ENCODE peak calls at places on chromosomes 3 and 15, in ten cellular contexts. Z is WTC11, M is pancreas, W is GM12864, T is tibial nerve, Q is K562, R is suprapubic skin, G is cardiac fibroblast, P is Calu3, V is fibroblast of lung. E is an unnamed sample.

GRCh38 chr3:73029321-73029796 is 32.1 kb upstream of the EBLN2 start:
- DNase-seq in Z (no peak), M (no peak), W (no peak), T (peak), Q (no peak), R (no peak), G (peak), P (no peak), V (peak), E (no peak)

GRCh38 chr3:48129921-48130320 is 58.3 kb downstream of the CDC25A start:
- DNase-seq in Z (no peak), M (no peak), W (no peak), T (no peak), Q (no peak), R (no peak), G (no peak), P (no peak), V (peak), E (no peak)

GRCh38 chr3:195059006-195059350 is 212.0 kb downstream of the XXYLT1 start:
- DNase-seq in Z (no peak), M (no peak), W (no peak), T (no peak), Q (no peak), R (no peak), G (peak), P (no peak), V (no peak), E (no peak)

GRCh38 chr15:74402873-74403589 is 30.7 kb downstream of the SEMA7A start:
- DNase-seq in Z (no peak), M (no peak), W (no peak), T (no peak), Q (no peak), R (no peak), G (no peak), P (no peak), V (no peak), E (peak)

GRCh38 chr3:182917134-182917533 is 63.2 kb downstream of the DCUN1D1 start:
- DNase-seq in Z (no peak), M (no peak), W (no peak), T (no peak), Q (peak), R (no peak), G (no peak), P (no peak), V (no peak), E (no peak)

GRCh38 chr15:88741671-88742070 is 61.6 kb upstream of the ACAN start:
- DNase-seq in Z (no peak), M (no peak), W (no peak), T (no peak), Q (no peak), R (no peak), G (no peak), P (no peak), V (no peak), E (no peak)

GRCh38 chr3:108450444-108450843 is 60.0 kb downstream of the MYH15 start:
- DNase-seq in Z (no peak), M (no peak), W (no peak), T (no peak), Q (no peak), R (no peak), G (no peak), P (no peak), V (no peak), E (no peak)

GRCh38 chr3:113051827-113052226 is 61.0 kb downstream of the GTPBP8 start:
- DNase-seq in Z (no peak), M (no peak), W (no peak), T (peak), Q (no peak), R (no peak), G (peak), P (no peak), V (peak), E (no peak)

DNA sequence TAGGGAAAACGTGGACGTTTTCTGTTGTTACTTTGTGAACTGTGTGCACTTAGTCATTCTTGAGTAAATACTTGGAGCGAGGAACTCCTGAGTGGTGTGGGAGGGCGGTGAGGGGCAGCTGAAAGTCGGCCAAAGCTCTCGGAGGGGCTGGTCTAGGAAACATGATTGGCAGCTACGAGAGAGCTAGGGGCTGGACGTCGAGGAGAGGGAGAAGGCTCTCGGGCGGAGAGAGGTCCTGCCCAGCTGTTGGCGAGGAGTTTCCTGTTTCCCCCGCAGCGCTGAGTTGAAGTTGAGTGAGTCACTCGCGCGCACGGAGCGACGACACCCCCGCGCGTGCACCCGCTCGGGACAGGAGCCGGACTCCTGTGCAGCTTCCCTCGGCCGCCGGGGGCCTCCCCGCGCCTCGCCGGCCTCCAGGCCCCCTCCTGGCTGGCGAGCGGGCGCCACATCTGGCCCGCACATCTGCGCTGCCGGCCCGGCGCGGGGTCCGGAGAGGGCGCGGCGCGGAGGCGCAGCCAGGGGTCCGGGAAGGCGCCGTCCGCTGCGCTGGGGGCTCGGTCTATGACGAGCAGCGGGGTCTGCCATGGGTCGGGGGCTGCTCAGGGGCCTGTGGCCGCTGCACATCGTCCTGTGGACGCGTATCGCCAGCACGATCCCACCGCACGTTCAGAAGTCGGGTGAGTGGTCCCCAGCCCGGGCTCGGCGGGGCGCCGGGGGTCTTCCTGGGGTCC is at the start of gene TGFBR2:
- DNase-seq in Z (peak), M (peak), W (peak), T (peak), Q (no peak), R (peak), G (peak), P (peak), V (peak), E (peak)
- TF ChIP-seq CTCF in Z (no peak), M (no peak), W (no peak), T (peak), Q (no peak), R (peak), G (no peak), P (no peak), V (no peak), E (no peak)

GRCh38 chr3:49131040-49131439 is 1.8 kb downstream of the LAMB2 start:
- DNase-seq in Z (no peak), M (no peak), W (no peak), T (no peak), Q (no peak), R (no peak), G (no peak), P (no peak), V (no peak), E (no peak)

GRCh38 chr3:49131576-49131975 is 1.3 kb downstream of the LAMB2 start:
- DNase-seq in Z (no peak), M (no peak), W (no peak), T (no peak), Q (no peak), R (no peak), G (no peak), P (no peak), V (no peak), E (no peak)

GRCh38 chr3:49133226-49133951 is 539 bp upstream of the LAMB2 start:
- DNase-seq in Z (peak), M (peak), W (no peak), T (peak), Q (peak), R (peak), G (peak), P (peak), V (peak), E (no peak)

GRCh38 chr3:49132073-49132436 is 795 bp downstream of the LAMB2 start:
- DNase-seq in Z (no peak), M (no peak), W (no peak), T (no peak), Q (no peak), R (no peak), G (no peak), P (no peak), V (no peak), E (no peak)

DNA sequence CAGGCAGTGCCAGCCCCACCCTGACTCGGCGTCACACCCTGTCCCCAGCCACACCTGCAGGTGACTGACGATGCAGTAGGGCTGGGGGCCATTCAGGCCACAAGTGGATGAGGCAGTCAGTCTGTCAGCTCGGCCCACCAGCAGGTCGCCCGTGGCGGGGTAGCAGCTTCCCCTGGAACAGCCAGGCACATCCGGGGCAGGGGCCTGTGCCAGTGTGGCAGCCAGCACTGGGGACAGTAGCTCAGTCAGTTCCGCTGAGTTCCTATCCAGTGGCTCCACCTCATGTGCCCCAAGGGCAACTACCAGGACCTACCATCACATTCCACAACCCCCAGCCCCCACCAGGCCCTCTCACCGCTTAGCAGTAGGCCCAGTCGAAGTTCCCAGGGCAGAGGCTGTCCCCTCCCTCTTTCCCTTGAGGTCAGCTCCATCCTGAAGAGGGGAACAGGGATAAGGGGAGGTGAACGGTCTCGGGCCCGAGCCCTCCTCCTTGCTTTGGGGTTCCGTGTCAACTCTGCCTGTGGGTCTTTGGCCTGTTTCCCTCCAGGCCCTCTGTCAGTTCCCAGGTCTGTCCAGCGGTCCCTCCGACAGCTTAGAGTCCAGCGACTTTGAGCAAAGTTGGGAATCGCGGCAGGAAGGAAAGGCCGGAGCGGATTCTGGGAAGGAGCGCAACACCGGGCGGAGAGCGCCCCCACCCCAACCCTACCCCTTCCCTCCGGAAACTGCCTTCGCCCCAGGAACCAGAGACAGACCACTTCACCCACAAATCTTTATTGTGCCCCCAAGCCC is at the start of gene LAMB2:
- DNase-seq in Z (peak), M (no peak), W (no peak), T (peak), Q (peak), R (peak), G (peak), P (peak), V (peak), E (no peak)
- TF ChIP-seq CTCF in Z (no peak), M (no peak), W (no peak), T (no peak), Q (peak), R (no peak), G (no peak), P (no peak), V (no peak), E (no peak)

GRCh38 chr15:66587749-66588148 is 22.0 kb upstream of the LCTL start:
- DNase-seq in Z (no peak), M (no peak), W (no peak), T (no peak), Q (no peak), R (no peak), G (no peak), P (no peak), V (no peak), E (no peak)

GRCh38 chr15:66588971-66589370 is 23.2 kb upstream of the LCTL start:
- DNase-seq in Z (peak), M (no peak), W (no peak), T (no peak), Q (no peak), R (no peak), G (no peak), P (no peak), V (no peak), E (no peak)

GRCh38 chr15:66587020-66587419 is 21.2 kb upstream of the LCTL start:
- DNase-seq in Z (no peak), M (no peak), W (no peak), T (no peak), Q (no peak), R (no peak), G (no peak), P (no peak), V (no peak), E (no peak)

GRCh38 chr15:66590435-66590834 is 24.6 kb upstream of the LCTL start:
- DNase-seq in Z (no peak), M (no peak), W (no peak), T (no peak), Q (no peak), R (no peak), G (no peak), P (no peak), V (no peak), E (no peak)

GRCh38 chr15:66588537-66588936 is 22.7 kb upstream of the LCTL start:
- DNase-seq in Z (peak), M (no peak), W (no peak), T (no peak), Q (peak), R (no peak), G (no peak), P (no peak), V (no peak), E (no peak)
- TF ChIP-seq CTCF in Z (peak), M (no peak), W (peak), T (no peak), Q (peak), R (no peak), G (no peak), P (no peak), V (no peak), E (peak)

GRCh38 chr15:37103475-37104071 is 3.2 kb upstream of the MEIS2 start:
- DNase-seq in Z (no peak), M (no peak), W (no peak), T (no peak), Q (no peak), R (no peak), G (no peak), P (no peak), V (no peak), E (no peak)

GRCh38 chr15:37099321-37100108 is 834 bp downstream of the MEIS2 start:
- DNase-seq in Z (no peak), M (no peak), W (no peak), T (peak), Q (peak), R (no peak), G (no peak), P (no peak), V (peak), E (no peak)

GRCh38 chr15:37102315-37103021 is 2.1 kb upstream of the MEIS2 start:
- DNase-seq in Z (peak), M (no peak), W (no peak), T (no peak), Q (no peak), R (no peak), G (peak), P (peak), V (peak), E (no peak)

GRCh38 chr15:37100109-37100873 is at the start of gene MEIS2:
- DNase-seq in Z (peak), M (peak), W (peak), T (peak), Q (peak), R (peak), G (peak), P (peak), V (peak), E (peak)

GRCh38 chr15:37101634-37102314 is 1.4 kb upstream of the MEIS2 start:
- DNase-seq in Z (peak), M (peak), W (no peak), T (peak), Q (peak), R (peak), G (peak), P (peak), V (peak), E (peak)
- TF ChIP-seq CTCF in Z (no peak), M (no peak), W (no peak), T (no peak), Q (no peak), R (no peak), G (no peak), P (no peak), V (no peak), E (no peak)

GRCh38 chr3:100833483-100833882 is 124.2 kb downstream of the TFG start:
- DNase-seq in Z (no peak), M (no peak), W (no peak), T (no peak), Q (no peak), R (no peak), G (no peak), P (no peak), V (no peak), E (no peak)
- TF ChIP-seq CTCF in Z (no peak), M (no peak), W (no peak), T (no peak), Q (no peak), R (no peak), G (no peak), P (no peak), V (no peak), E (no peak)

GRCh38 chr3:61877359-61877770 is 316.0 kb downstream of the PTPRG start:
- DNase-seq in Z (no peak), M (no peak), W (no peak), T (no peak), Q (no peak), R (no peak), G (peak), P (peak), V (peak), E (peak)
- TF ChIP-seq CTCF in Z (no peak), M (no peak), W (peak), T (no peak), Q (peak), R (no peak), G (peak), P (no peak), V (no peak), E (no peak)

DNA sequence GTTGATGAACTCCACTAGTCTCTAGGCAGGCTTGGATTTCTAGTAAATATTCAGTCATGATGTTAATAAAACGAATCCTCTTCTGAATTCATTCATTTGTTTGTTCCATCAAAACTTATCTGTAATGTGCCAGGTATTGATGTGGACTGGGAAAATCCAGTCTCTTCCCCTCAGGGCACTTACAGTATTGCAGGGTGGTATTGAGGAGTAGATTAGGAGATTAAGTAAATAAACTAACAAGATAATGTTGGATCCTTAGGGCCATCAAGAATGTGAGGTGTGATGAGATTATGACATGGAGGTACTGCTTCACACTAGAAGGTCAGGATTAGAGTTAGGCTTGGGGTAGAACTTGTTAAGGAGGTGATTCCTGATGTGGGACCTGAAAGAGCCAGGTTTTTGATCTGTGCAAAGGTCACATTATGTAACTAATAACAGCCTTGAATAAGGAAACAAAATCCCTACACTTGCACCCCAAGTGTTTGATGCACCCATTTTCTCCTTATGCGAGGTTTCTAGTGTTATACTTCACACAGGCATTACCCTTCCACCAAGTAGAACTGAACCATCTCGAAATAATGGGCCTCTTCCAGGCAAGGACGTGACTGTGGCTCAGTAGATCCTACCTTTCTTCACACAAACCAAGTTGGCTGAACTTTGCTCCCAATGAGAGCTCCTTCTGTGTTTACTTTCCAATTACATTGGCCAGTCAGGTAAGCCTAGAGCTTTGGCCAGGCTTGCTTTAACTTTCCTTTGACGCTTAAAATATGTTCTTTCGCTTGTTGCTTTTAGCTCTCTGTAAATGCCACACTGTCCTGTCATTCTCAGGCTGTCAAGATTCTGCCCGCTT is 16.7 kb downstream of the MCTP2 start:
- DNase-seq in Z (no peak), M (no peak), W (no peak), T (no peak), Q (no peak), R (no peak), G (no peak), P (no peak), V (no peak), E (no peak)
- TF ChIP-seq CTCF in Z (no peak), M (no peak), W (peak), T (no peak), Q (no peak), R (no peak), G (no peak), P (no peak), V (no peak), E (no peak)

GRCh38 chr3:64360261-64360660 is 135.0 kb upstream of the PRICKLE2 start:
- DNase-seq in Z (no peak), M (no peak), W (no peak), T (no peak), Q (no peak), R (no peak), G (no peak), P (no peak), V (no peak), E (no peak)
- TF ChIP-seq CTCF in Z (no peak), M (no peak), W (no peak), T (no peak), Q (no peak), R (no peak), G (no peak), P (no peak), V (no peak), E (no peak)

DNA sequence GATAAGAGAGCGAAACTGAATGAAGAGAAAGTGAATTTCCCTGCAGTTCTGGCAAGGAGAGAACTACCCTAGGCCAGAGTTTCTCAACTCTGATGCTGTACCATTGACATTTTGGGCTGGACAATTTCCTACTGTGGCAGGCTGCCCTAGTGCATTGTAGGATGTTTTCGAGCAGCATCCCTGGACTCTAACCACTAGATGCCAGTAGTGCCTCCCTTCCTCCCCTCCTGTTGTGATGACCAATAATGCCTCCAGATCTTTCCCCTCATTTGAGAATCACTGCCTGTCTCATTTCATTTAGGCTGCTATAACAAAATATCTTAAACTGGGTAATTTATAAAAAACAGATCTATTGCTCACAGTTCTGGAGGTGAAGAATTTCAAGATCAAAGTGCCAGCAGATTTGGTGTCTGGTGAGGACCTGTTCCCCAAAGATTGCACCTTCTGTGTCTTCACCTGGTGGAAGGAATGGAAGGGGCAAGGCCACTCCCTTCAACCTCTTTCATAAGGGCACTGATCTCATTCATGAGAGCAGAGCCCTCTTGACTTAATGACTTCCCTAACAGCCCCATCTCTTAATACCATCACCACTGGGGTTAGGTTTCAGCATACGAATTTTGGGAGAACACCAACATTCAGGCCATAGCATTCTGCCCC is 188.9 kb upstream of the MEIS2 start:
- DNase-seq in Z (peak), M (no peak), W (no peak), T (no peak), Q (no peak), R (no peak), G (peak), P (peak), V (no peak), E (no peak)
- TF ChIP-seq CTCF in Z (no peak), M (no peak), W (no peak), T (no peak), Q (no peak), R (no peak), G (peak), P (no peak), V (peak), E (no peak)

GRCh38 chr15:51589881-51590570 is 32.5 kb downstream of the DMXL2 start:
- DNase-seq in Z (no peak), M (no peak), W (no peak), T (no peak), Q (no peak), R (no peak), G (no peak), P (no peak), V (no peak), E (peak)
- TF ChIP-seq CTCF in Z (no peak), M (no peak), W (no peak), T (no peak), Q (no peak), R (no peak), G (no peak), P (no peak), V (no peak), E (no peak)

E was measured in GM20000.